ENCODE peak calls at places on chromosome 6, in six cellular contexts. T, U, F, G, Z and B are unnamed samples.

GRCh38 chr6:39377530-39377929 is 55.0 kb upstream of the KCNK16 start:
- DNase-seq in T (no peak), U (peak; percentile 73), F (peak; percentile 79), G (peak; percentile 44), Z (peak; percentile 28), B (peak; percentile 64)

GRCh38 chr6:134774244-134774643 is 175.7 kb downstream of the ALDH8A1 start:
- DNase-seq in T (no peak), U (no peak), F (peak; percentile 72), G (no peak), Z (no peak), B (peak; percentile 13)

GRCh38 chr6:159753081-159753872 is 8.6 kb upstream of the ACAT2 start:
- DNase-seq in T (no peak), U (no peak), F (no peak), G (no peak), Z (no peak), B (no peak)

GRCh38 chr6:5813625-5814027 is 193.1 kb downstream of the NRN1 start:
- DNase-seq in T (no peak), U (no peak), F (no peak), G (no peak), Z (no peak), B (no peak)

GRCh38 chr6:139654888-139655782 is 280.7 kb upstream of the CITED2 start:
- DNase-seq in T (no peak), U (peak; percentile 37), F (no peak), G (no peak), Z (no peak), B (no peak)

GRCh38 chr6:37005827-37006514 is 516 bp downstream of the FGD2 start:
- DNase-seq in T (peak; percentile 57), U (no peak), F (no peak), G (no peak), Z (no peak), B (no peak)

GRCh38 chr6:105458552-105458951 is 55.7 kb upstream of the PREP start:
- DNase-seq in T (no peak), U (no peak), F (no peak), G (no peak), Z (no peak), B (no peak)

GRCh38 chr6:132687306-132687705 is 26.5 kb downstream of the VNN1 start:
- DNase-seq in T (no peak), U (no peak), F (peak; percentile 93), G (no peak), Z (no peak), B (peak; percentile 80)

GRCh38 chr6:138580040-138580439 is 80.7 kb upstream of the NHSL1 start:
- DNase-seq in T (no peak), U (no peak), F (no peak), G (no peak), Z (no peak), B (no peak)